ENCODE peak calls at places on chromosome 22, in four cellular contexts. N is HCT116, Q is lung, I is endodermal cell. R is an unnamed sample.
A peak's percentile ranks its signal among the peaks of the same experiment; 100 is the strongest.

GRCh38 chr22:19940536-19941364 is 822 bp upstream of the COMT start:
- DNase-seq in N (no peak), Q (no peak), I (no peak), R (no peak)

GRCh38 chr22:24178502-24179440 is 2.5 kb upstream of the SUSD2 start:
- DNase-seq in N (no peak), Q (no peak), I (peak; percentile 76), R (no peak)

GRCh38 chr22:21641417-21641794 is 696 bp upstream of the SDF2L1 start:
- DNase-seq in N (no peak), Q (peak; percentile 56), I (peak; percentile 83), R (peak; percentile 59)

GRCh38 chr22:44580176-44580575 is 82.1 kb upstream of the RTL6 start:
- DNase-seq in N (no peak), Q (no peak), I (no peak), R (no peak)

GRCh38 chr22:50318356-50318697 is 8.5 kb downstream of the DENND6B start:
- DNase-seq in N (no peak), Q (no peak), I (no peak), R (no peak)

GRCh38 chr22:49660321-49660720 is 167.4 kb downstream of the BRD1 start:
- DNase-seq in N (no peak), Q (no peak), I (no peak), R (no peak)

GRCh38 chr22:19353363-19354131 is 62.0 kb upstream of the CLTCL1 start:
- DNase-seq in N (no peak), Q (no peak), I (no peak), R (no peak)

GRCh38 chr22:20574920-20575353 is 67.5 kb downstream of the MED15 start:
- DNase-seq in N (no peak), Q (no peak), I (no peak), R (no peak)

GRCh38 chr22:23233084-23233501 is 52.8 kb downstream of the BCR start:
- DNase-seq in N (no peak), Q (no peak), I (peak; percentile 78), R (peak; percentile 13)

GRCh38 chr22:26169312-26170111 is at the start of gene SEZ6L:
- DNase-seq in N (no peak), Q (no peak), I (peak; percentile 79), R (peak; percentile 47)

GRCh38 chr22:39181778-39182177 is 29.3 kb upstream of the CBX7 start:
- DNase-seq in N (no peak), Q (no peak), I (no peak), R (no peak)

GRCh38 chr22:20867179-20868099 is 8.6 kb downstream of the SNAP29 start:
- DNase-seq in N (no peak), Q (peak; percentile 48), I (no peak), R (peak; percentile 19)

GRCh38 chr22:37638351-37639069 is 959 bp upstream of the SH3BP1 start:
- DNase-seq in N (no peak), Q (no peak), I (peak; percentile 77), R (no peak)

GRCh38 chr22:47783433-47784366 is 1021.2 kb downstream of the TBC1D22A start:
- DNase-seq in N (no peak), Q (peak; percentile 16), I (peak; percentile 85), R (no peak)

GRCh38 chr22:20085651-20086050 is 5.6 kb downstream of the DGCR8 start:
- DNase-seq in N (no peak), Q (no peak), I (no peak), R (no peak)

GRCh38 chr22:27100323-27100722 is 442.9 kb downstream of the MIAT start:
- DNase-seq in N (no peak), Q (no peak), I (peak; percentile 61), R (no peak)

DNA sequence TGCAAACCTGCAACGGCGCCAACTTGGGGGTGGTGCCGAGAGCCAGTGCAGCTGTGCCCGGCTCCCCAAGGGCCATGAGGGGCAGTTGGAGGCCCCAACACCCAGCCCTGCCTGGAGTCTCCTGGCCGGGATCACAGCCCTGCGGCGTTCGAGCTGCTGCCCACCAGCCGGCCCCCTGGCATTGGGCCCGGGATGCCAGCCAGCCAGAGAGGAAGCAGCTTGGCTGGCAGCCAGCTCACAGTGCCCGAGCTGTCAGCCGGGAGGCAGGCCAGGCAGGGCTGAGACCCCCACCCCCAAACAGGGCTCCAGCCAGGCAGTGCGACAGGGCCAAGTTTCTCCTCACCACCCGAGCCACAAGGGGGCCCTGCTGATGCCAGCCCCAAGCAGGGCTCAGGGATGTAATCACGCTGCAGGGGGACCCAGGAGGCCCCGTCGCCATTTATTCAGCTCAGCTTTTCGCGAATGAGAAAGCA is 26.0 kb upstream of the TCF20 start:
- DNase-seq in N (no peak), Q (no peak), I (peak; percentile 71), R (no peak)
- TF ChIP-seq CTCF in N (peak; percentile 22), Q (no peak), I (peak; percentile 70), R (no peak)

GRCh38 chr22:41757507-41757906 is 43.0 kb upstream of the CCDC134 start:
- DNase-seq in N (no peak), Q (no peak), I (no peak), R (no peak)

GRCh38 chr22:41766476-41766875 is 34.0 kb upstream of the CCDC134 start:
- DNase-seq in N (no peak), Q (no peak), I (no peak), R (no peak)

GRCh38 chr22:41768420-41768819 is 32.1 kb upstream of the CCDC134 start:
- DNase-seq in N (no peak), Q (no peak), I (no peak), R (no peak)

GRCh38 chr22:41758231-41758630 is 42.2 kb upstream of the CCDC134 start:
- DNase-seq in N (no peak), Q (no peak), I (no peak), R (no peak)

GRCh38 chr22:41762980-41763779 is 37.3 kb upstream of the CCDC134 start:
- DNase-seq in N (peak; percentile 28), Q (no peak), I (peak; percentile 96), R (peak; percentile 79)
- TF ChIP-seq CTCF in N (peak; percentile 80), Q (no peak), I (peak; percentile 95), R (peak; percentile 58)

GRCh38 chr22:32564170-32565001 is 89.8 kb downstream of the FBXO7 start:
- DNase-seq in N (no peak), Q (no peak), I (no peak), R (no peak)

GRCh38 chr22:32565002-32565339 is 90.4 kb downstream of the FBXO7 start:
- DNase-seq in N (no peak), Q (no peak), I (no peak), R (no peak)

GRCh38 chr22:32562916-32563315 is 88.3 kb downstream of the FBXO7 start:
- DNase-seq in N (no peak), Q (no peak), I (no peak), R (no peak)

GRCh38 chr22:32571764-32572163 is 97.2 kb downstream of the FBXO7 start:
- DNase-seq in N (no peak), Q (no peak), I (no peak), R (no peak)

GRCh38 chr22:32567544-32567943 is 92.9 kb downstream of the FBXO7 start:
- DNase-seq in N (no peak), Q (no peak), I (no peak), R (no peak)
- TF ChIP-seq CTCF in N (no peak), Q (no peak), I (no peak), R (no peak)

DNA sequence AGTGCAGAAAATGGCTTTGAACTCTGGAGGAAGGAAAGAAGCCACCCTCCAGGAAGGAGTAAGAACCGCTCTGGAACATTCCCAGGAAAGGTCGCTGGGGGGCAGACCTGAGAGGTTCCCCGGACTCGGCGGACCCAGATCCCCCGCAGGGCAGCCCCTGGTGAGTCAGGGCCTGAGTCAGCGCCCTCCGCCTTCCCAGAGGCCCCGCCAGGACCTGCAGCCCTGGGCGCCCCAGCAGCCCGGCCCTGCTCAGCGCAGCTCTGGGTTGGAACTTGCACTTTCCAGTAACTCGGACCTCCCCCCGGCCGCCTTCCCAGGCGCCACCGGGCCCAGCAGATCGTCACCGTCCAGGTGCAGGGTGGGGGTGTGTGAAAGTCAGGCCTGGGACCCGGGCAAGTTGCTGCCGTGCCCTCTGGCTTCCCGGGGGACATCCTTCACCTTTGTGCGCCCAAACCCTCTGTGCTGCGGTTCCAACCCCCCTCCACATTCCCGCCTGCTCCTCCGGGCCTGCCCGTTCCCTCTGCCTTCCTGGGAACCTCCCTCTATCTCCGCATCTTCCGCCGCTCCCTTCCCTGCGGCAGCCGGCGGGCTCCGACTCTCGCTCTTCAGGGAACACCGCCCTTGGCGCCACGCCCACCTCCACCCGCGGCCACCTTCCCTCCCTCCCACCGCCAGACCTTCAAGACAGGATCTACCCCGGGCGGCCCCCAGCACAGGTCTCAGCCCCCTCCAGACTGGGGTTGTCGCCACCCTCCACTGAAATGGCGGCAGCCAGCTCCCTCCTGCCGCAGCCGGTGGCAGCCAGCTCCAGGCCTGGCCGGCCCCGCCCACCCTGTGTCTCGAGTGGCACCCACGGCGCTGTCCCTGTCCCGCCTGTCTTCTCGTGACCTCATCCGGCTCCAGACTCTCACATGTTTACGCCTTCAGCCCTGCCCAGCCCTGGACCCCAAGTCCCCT is 36.8 kb upstream of the WNT7B start:
- DNase-seq in N (peak; percentile 89), Q (peak; percentile 94), I (peak; percentile 95), R (peak; percentile 94)
- TF ChIP-seq CTCF in N (peak; percentile 70), Q (peak; percentile 38), I (peak; percentile 82), R (peak; percentile 76)

GRCh38 chr22:46737105-46737975 is 712 bp downstream of the CERK start:
- DNase-seq in N (no peak), Q (no peak), I (peak; percentile 80), R (peak; percentile 40)
- TF ChIP-seq CTCF in N (no peak), Q (no peak), I (no peak), R (no peak)

GRCh38 chr22:31628969-31629723 is 32.9 kb downstream of the PISD start:
- DNase-seq in N (no peak), Q (no peak), I (peak; percentile 46), R (no peak)
- TF ChIP-seq CTCF in N (peak; percentile 20), Q (no peak), I (no peak), R (no peak)

DNA sequence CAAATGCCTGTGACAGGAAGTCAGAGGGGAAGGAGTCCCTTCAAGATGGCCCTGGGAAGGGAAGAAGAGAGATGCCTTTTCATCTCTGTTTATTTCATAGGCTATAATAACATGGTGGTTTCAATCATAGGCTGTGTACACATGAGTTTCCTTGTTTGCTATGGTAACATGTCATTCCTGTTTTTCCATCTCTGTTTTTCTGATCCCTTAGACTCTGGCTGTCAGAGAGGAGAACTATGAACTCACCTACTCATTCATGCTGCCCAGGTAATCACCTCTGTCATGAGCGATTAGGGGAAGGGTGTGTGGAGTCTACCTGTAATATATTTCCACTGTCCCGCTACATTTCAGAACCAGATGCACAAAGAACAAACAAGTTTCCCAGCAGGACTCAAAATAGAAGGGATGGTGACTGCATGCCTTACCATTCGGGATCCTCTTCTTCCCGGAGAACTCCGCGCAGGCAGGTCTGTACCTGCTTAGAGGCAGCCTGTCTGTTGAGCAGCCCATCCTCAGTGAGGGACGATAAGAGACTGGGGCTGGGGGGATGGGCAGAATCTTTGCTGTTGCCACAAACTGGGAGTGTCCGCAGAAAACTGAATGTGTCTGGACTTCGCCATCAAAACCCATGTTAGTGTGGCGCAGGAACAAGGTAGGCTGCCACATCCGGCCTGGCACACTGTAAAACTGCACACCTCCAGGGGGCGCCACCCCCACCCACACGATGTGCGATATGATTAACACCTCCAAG is 7.1 kb upstream of the PEX26 start:
- DNase-seq in N (no peak), Q (no peak), I (no peak), R (no peak)
- TF ChIP-seq CTCF in N (peak; percentile 74), Q (no peak), I (peak; percentile 72), R (peak; percentile 61)